ENCODE peak calls at places on chromosome 17, in seven cellular contexts. Z is GM20000, I is HCT116, U is uterus, W is BE2C, L is endothelial cell of umbilical vein, N is GDM1. G is an unnamed sample.

GRCh38 chr17:78817123-78817522 is 23.5 kb downstream of the USP36 start:
- DNase-seq in N (no peak), L (no peak), W (no peak), U (no peak), Z (no peak), I (no peak), G (no peak)

GRCh38 chr17:66549312-66549705 is 246.9 kb downstream of the PRKCA start:
- DNase-seq in U (no peak), N (no peak), L (no peak), I (no peak), W (no peak), Z (no peak), G (no peak)

GRCh38 chr17:4536742-4537411 is 18.3 kb downstream of the MYBBP1A start:
- DNase-seq in L (peak), N (no peak), U (peak), W (no peak), I (no peak), Z (no peak), G (no peak)

GRCh38 chr17:66187718-66188117 is 4.2 kb downstream of the CEP112 start:
- DNase-seq in I (no peak), L (no peak), Z (no peak), N (no peak), U (no peak), W (no peak), G (no peak)

GRCh38 chr17:76962858-76963257 is 94.7 kb downstream of the MGAT5B start:
- DNase-seq in L (no peak), N (no peak), Z (no peak), I (no peak), W (no peak), U (no peak), G (no peak)

GRCh38 chr17:73311428-73311780 is 397 bp downstream of the CDC42EP4 start:
- DNase-seq in N (no peak), U (no peak), W (no peak), Z (peak), I (no peak), L (no peak), G (no peak)

GRCh38 chr17:20992987-20993862 is 49.6 kb downstream of the USP22 start:
- DNase-seq in N (peak), I (peak), L (peak), U (peak), W (peak), Z (peak), G (peak)

GRCh38 chr17:72136692-72137550 is 16.1 kb downstream of the SOX9 start:
- DNase-seq in Z (no peak), L (no peak), I (peak), N (no peak), W (no peak), U (no peak), G (no peak)